ENCODE peak calls at places on chromosome X, in eight cellular contexts. One of them, this sample, is unnamed.

GRCh38 chrX:139639253-139639652 is 68.7 kb downstream of the MCF2 start:
- DNase-seq in SK-N-SH: no peak
- DNase-seq in stomach: no peak
- DNase-seq in IMR-90: no peak
- DNase-seq in tibial artery: no peak
- DNase-seq in activated CD4-positive, CD25-positive, alpha-beta regulatory T cell: no peak
- DNase-seq in AG09309: no peak
- DNase-seq in stimulated activated CD4-positive, alpha-beta T cell treated with anti-CD3 and anti-CD28 coated beads, TNF-alpha, amount 100 ng/mL, for 48 hours: no peak
- DNase-seq in this sample: peak

GRCh38 chrX:80335062-80335830 is 85.0 kb upstream of the TENT5D start:
- DNase-seq in tibial artery: peak
- DNase-seq in stomach: peak
- DNase-seq in IMR-90: no peak
- DNase-seq in AG09309: no peak
- DNase-seq in stimulated activated CD4-positive, alpha-beta T cell treated with anti-CD3 and anti-CD28 coated beads, TNF-alpha, amount 100 ng/mL, for 48 hours: no peak
- DNase-seq in SK-N-SH: peak
- DNase-seq in activated CD4-positive, CD25-positive, alpha-beta regulatory T cell: peak
- DNase-seq in this sample: peak

GRCh38 chrX:43595931-43596330 is 60.2 kb upstream of the MAOA start:
- DNase-seq in IMR-90: no peak
- DNase-seq in stomach: no peak
- DNase-seq in activated CD4-positive, CD25-positive, alpha-beta regulatory T cell: no peak
- DNase-seq in AG09309: no peak
- DNase-seq in stimulated activated CD4-positive, alpha-beta T cell treated with anti-CD3 and anti-CD28 coated beads, TNF-alpha, amount 100 ng/mL, for 48 hours: no peak
- DNase-seq in SK-N-SH: no peak
- DNase-seq in tibial artery: no peak
- DNase-seq in this sample: no peak

GRCh38 chrX:101550825-101551767 is 749 bp downstream of the ARMCX1 start:
- DNase-seq in tibial artery: peak
- DNase-seq in stomach: no peak
- DNase-seq in IMR-90: peak
- DNase-seq in activated CD4-positive, CD25-positive, alpha-beta regulatory T cell: no peak
- DNase-seq in stimulated activated CD4-positive, alpha-beta T cell treated with anti-CD3 and anti-CD28 coated beads, TNF-alpha, amount 100 ng/mL, for 48 hours: no peak
- DNase-seq in SK-N-SH: peak
- DNase-seq in AG09309: no peak
- DNase-seq in this sample: peak

GRCh38 chrX:23394421-23394820 is 59.8 kb downstream of the PTCHD1 start:
- DNase-seq in SK-N-SH: no peak
- DNase-seq in activated CD4-positive, CD25-positive, alpha-beta regulatory T cell: no peak
- DNase-seq in stimulated activated CD4-positive, alpha-beta T cell treated with anti-CD3 and anti-CD28 coated beads, TNF-alpha, amount 100 ng/mL, for 48 hours: no peak
- DNase-seq in stomach: peak
- DNase-seq in tibial artery: no peak
- DNase-seq in IMR-90: no peak
- DNase-seq in AG09309: no peak
- DNase-seq in this sample: no peak

GRCh38 chrX:23435108-23435507 is 100.5 kb downstream of the PTCHD1 start:
- DNase-seq in SK-N-SH: no peak
- DNase-seq in stimulated activated CD4-positive, alpha-beta T cell treated with anti-CD3 and anti-CD28 coated beads, TNF-alpha, amount 100 ng/mL, for 48 hours: no peak
- DNase-seq in activated CD4-positive, CD25-positive, alpha-beta regulatory T cell: no peak
- DNase-seq in AG09309: no peak
- DNase-seq in stomach: no peak
- DNase-seq in tibial artery: no peak
- DNase-seq in IMR-90: no peak
- DNase-seq in this sample: no peak

GRCh38 chrX:72312311-72312940 is 6.7 kb upstream of the CITED1 start:
- DNase-seq in SK-N-SH: no peak
- DNase-seq in IMR-90: no peak
- DNase-seq in stomach: no peak
- DNase-seq in AG09309: no peak
- DNase-seq in activated CD4-positive, CD25-positive, alpha-beta regulatory T cell: no peak
- DNase-seq in tibial artery: no peak
- DNase-seq in stimulated activated CD4-positive, alpha-beta T cell treated with anti-CD3 and anti-CD28 coated beads, TNF-alpha, amount 100 ng/mL, for 48 hours: no peak
- DNase-seq in this sample: no peak

GRCh38 chrX:45900751-45901150 is 644.5 kb downstream of the ZNF674 start:
- DNase-seq in tibial artery: no peak
- DNase-seq in stimulated activated CD4-positive, alpha-beta T cell treated with anti-CD3 and anti-CD28 coated beads, TNF-alpha, amount 100 ng/mL, for 48 hours: no peak
- DNase-seq in IMR-90: no peak
- DNase-seq in stomach: no peak
- DNase-seq in activated CD4-positive, CD25-positive, alpha-beta regulatory T cell: no peak
- DNase-seq in SK-N-SH: no peak
- DNase-seq in AG09309: peak
- DNase-seq in this sample: peak

GRCh38 chrX:71637848-71638247 is 19.5 kb upstream of the CXCR3 start:
- DNase-seq in stomach: no peak
- DNase-seq in activated CD4-positive, CD25-positive, alpha-beta regulatory T cell: no peak
- DNase-seq in SK-N-SH: no peak
- DNase-seq in AG09309: peak
- DNase-seq in IMR-90: peak
- DNase-seq in tibial artery: no peak
- DNase-seq in stimulated activated CD4-positive, alpha-beta T cell treated with anti-CD3 and anti-CD28 coated beads, TNF-alpha, amount 100 ng/mL, for 48 hours: no peak
- DNase-seq in this sample: no peak

GRCh38 chrX:136162827-136163427 is 15.6 kb downstream of the FHL1 start:
- DNase-seq in AG09309: no peak
- DNase-seq in activated CD4-positive, CD25-positive, alpha-beta regulatory T cell: peak
- DNase-seq in stimulated activated CD4-positive, alpha-beta T cell treated with anti-CD3 and anti-CD28 coated beads, TNF-alpha, amount 100 ng/mL, for 48 hours: no peak
- DNase-seq in IMR-90: peak
- DNase-seq in stomach: peak
- DNase-seq in SK-N-SH: peak
- DNase-seq in tibial artery: peak
- DNase-seq in this sample: peak

GRCh38 chrX:123859409-123859827 is 435 bp upstream of the XIAP start:
- DNase-seq in AG09309: no peak
- DNase-seq in SK-N-SH: peak
- DNase-seq in stimulated activated CD4-positive, alpha-beta T cell treated with anti-CD3 and anti-CD28 coated beads, TNF-alpha, amount 100 ng/mL, for 48 hours: no peak
- DNase-seq in tibial artery: no peak
- DNase-seq in IMR-90: no peak
- DNase-seq in stomach: peak
- DNase-seq in activated CD4-positive, CD25-positive, alpha-beta regulatory T cell: peak
- DNase-seq in this sample: peak

GRCh38 chrX:123834116-123834515 is 25.7 kb upstream of the XIAP start:
- DNase-seq in tibial artery: no peak
- DNase-seq in SK-N-SH: no peak
- DNase-seq in IMR-90: no peak
- DNase-seq in AG09309: no peak
- DNase-seq in stomach: no peak
- DNase-seq in stimulated activated CD4-positive, alpha-beta T cell treated with anti-CD3 and anti-CD28 coated beads, TNF-alpha, amount 100 ng/mL, for 48 hours: no peak
- DNase-seq in activated CD4-positive, CD25-positive, alpha-beta regulatory T cell: no peak
- DNase-seq in this sample: no peak

GRCh38 chrX:20988118-20988517 is 386.1 kb upstream of the CNKSR2 start:
- DNase-seq in tibial artery: no peak
- DNase-seq in AG09309: no peak
- DNase-seq in IMR-90: no peak
- DNase-seq in activated CD4-positive, CD25-positive, alpha-beta regulatory T cell: no peak
- DNase-seq in stomach: no peak
- DNase-seq in stimulated activated CD4-positive, alpha-beta T cell treated with anti-CD3 and anti-CD28 coated beads, TNF-alpha, amount 100 ng/mL, for 48 hours: no peak
- DNase-seq in SK-N-SH: no peak
- DNase-seq in this sample: no peak

GRCh38 chrX:154355776-154356140 is 18.7 kb downstream of the FLNA start:
- DNase-seq in SK-N-SH: no peak
- DNase-seq in IMR-90: no peak
- DNase-seq in tibial artery: no peak
- DNase-seq in stomach: no peak
- DNase-seq in stimulated activated CD4-positive, alpha-beta T cell treated with anti-CD3 and anti-CD28 coated beads, TNF-alpha, amount 100 ng/mL, for 48 hours: no peak
- DNase-seq in AG09309: no peak
- DNase-seq in activated CD4-positive, CD25-positive, alpha-beta regulatory T cell: no peak
- DNase-seq in this sample: no peak

GRCh38 chrX:118726887-118727685 is at the start of gene IL13RA1:
- DNase-seq in tibial artery: peak
- DNase-seq in activated CD4-positive, CD25-positive, alpha-beta regulatory T cell: no peak
- DNase-seq in SK-N-SH: peak
- DNase-seq in stomach: peak
- DNase-seq in IMR-90: peak
- DNase-seq in stimulated activated CD4-positive, alpha-beta T cell treated with anti-CD3 and anti-CD28 coated beads, TNF-alpha, amount 100 ng/mL, for 48 hours: no peak
- DNase-seq in AG09309: no peak
- DNase-seq in this sample: peak

GRCh38 chrX:17547658-17548057 is 172.7 kb downstream of the NHS start:
- DNase-seq in IMR-90: peak
- DNase-seq in SK-N-SH: no peak
- DNase-seq in tibial artery: no peak
- DNase-seq in activated CD4-positive, CD25-positive, alpha-beta regulatory T cell: no peak
- DNase-seq in stomach: peak
- DNase-seq in stimulated activated CD4-positive, alpha-beta T cell treated with anti-CD3 and anti-CD28 coated beads, TNF-alpha, amount 100 ng/mL, for 48 hours: no peak
- DNase-seq in AG09309: no peak
- DNase-seq in this sample: no peak

GRCh38 chrX:154368630-154369452 is 5.6 kb downstream of the FLNA start:
- DNase-seq in IMR-90: peak
- DNase-seq in stomach: peak
- DNase-seq in stimulated activated CD4-positive, alpha-beta T cell treated with anti-CD3 and anti-CD28 coated beads, TNF-alpha, amount 100 ng/mL, for 48 hours: peak
- DNase-seq in tibial artery: peak
- DNase-seq in SK-N-SH: no peak
- DNase-seq in activated CD4-positive, CD25-positive, alpha-beta regulatory T cell: peak
- DNase-seq in AG09309: peak
- DNase-seq in this sample: peak

GRCh38 chrX:65862638-65863037 is 177.2 kb downstream of the VSIG4 start:
- DNase-seq in stimulated activated CD4-positive, alpha-beta T cell treated with anti-CD3 and anti-CD28 coated beads, TNF-alpha, amount 100 ng/mL, for 48 hours: no peak
- DNase-seq in stomach: no peak
- DNase-seq in tibial artery: no peak
- DNase-seq in SK-N-SH: no peak
- DNase-seq in IMR-90: no peak
- DNase-seq in activated CD4-positive, CD25-positive, alpha-beta regulatory T cell: no peak
- DNase-seq in AG09309: no peak
- DNase-seq in this sample: no peak

GRCh38 chrX:128653524-128653923 is 601.3 kb upstream of the ACTRT1 start:
- DNase-seq in IMR-90: no peak
- DNase-seq in AG09309: no peak
- DNase-seq in stimulated activated CD4-positive, alpha-beta T cell treated with anti-CD3 and anti-CD28 coated beads, TNF-alpha, amount 100 ng/mL, for 48 hours: no peak
- DNase-seq in activated CD4-positive, CD25-positive, alpha-beta regulatory T cell: no peak
- DNase-seq in stomach: no peak
- DNase-seq in tibial artery: no peak
- DNase-seq in SK-N-SH: no peak
- DNase-seq in this sample: no peak

GRCh38 chrX:106606583-106606982 is 5.2 kb upstream of the RADX start:
- DNase-seq in SK-N-SH: no peak
- DNase-seq in IMR-90: no peak
- DNase-seq in activated CD4-positive, CD25-positive, alpha-beta regulatory T cell: no peak
- DNase-seq in stimulated activated CD4-positive, alpha-beta T cell treated with anti-CD3 and anti-CD28 coated beads, TNF-alpha, amount 100 ng/mL, for 48 hours: no peak
- DNase-seq in AG09309: no peak
- DNase-seq in tibial artery: no peak
- DNase-seq in stomach: no peak
- DNase-seq in this sample: no peak

GRCh38 chrX:140393507-140393906 is 111.4 kb downstream of the SOX3 start:
- DNase-seq in AG09309: no peak
- DNase-seq in stomach: no peak
- DNase-seq in stimulated activated CD4-positive, alpha-beta T cell treated with anti-CD3 and anti-CD28 coated beads, TNF-alpha, amount 100 ng/mL, for 48 hours: no peak
- DNase-seq in IMR-90: no peak
- DNase-seq in tibial artery: no peak
- DNase-seq in activated CD4-positive, CD25-positive, alpha-beta regulatory T cell: no peak
- DNase-seq in SK-N-SH: no peak
- DNase-seq in this sample: peak

GRCh38 chrX:17214962-17215361 is 160.0 kb upstream of the NHS start:
- DNase-seq in activated CD4-positive, CD25-positive, alpha-beta regulatory T cell: no peak
- DNase-seq in SK-N-SH: no peak
- DNase-seq in stimulated activated CD4-positive, alpha-beta T cell treated with anti-CD3 and anti-CD28 coated beads, TNF-alpha, amount 100 ng/mL, for 48 hours: no peak
- DNase-seq in stomach: no peak
- DNase-seq in AG09309: no peak
- DNase-seq in tibial artery: no peak
- DNase-seq in IMR-90: no peak
- DNase-seq in this sample: no peak

GRCh38 chrX:153477039-153477438 is 6.7 kb upstream of the HAUS7 start:
- DNase-seq in SK-N-SH: peak
- DNase-seq in activated CD4-positive, CD25-positive, alpha-beta regulatory T cell: no peak
- DNase-seq in IMR-90: peak
- DNase-seq in tibial artery: no peak
- DNase-seq in stimulated activated CD4-positive, alpha-beta T cell treated with anti-CD3 and anti-CD28 coated beads, TNF-alpha, amount 100 ng/mL, for 48 hours: no peak
- DNase-seq in AG09309: no peak
- DNase-seq in stomach: no peak
- DNase-seq in this sample: peak

GRCh38 chrX:155027509-155028066 is 944 bp downstream of the FUNDC2 start:
- DNase-seq in stimulated activated CD4-positive, alpha-beta T cell treated with anti-CD3 and anti-CD28 coated beads, TNF-alpha, amount 100 ng/mL, for 48 hours: no peak
- DNase-seq in tibial artery: no peak
- DNase-seq in SK-N-SH: no peak
- DNase-seq in IMR-90: peak
- DNase-seq in stomach: no peak
- DNase-seq in AG09309: peak
- DNase-seq in activated CD4-positive, CD25-positive, alpha-beta regulatory T cell: no peak
- DNase-seq in this sample: peak

GRCh38 chrX:24647257-24648058 is at the start of gene PCYT1B:
- DNase-seq in AG09309: no peak
- DNase-seq in IMR-90: peak
- DNase-seq in stimulated activated CD4-positive, alpha-beta T cell treated with anti-CD3 and anti-CD28 coated beads, TNF-alpha, amount 100 ng/mL, for 48 hours: peak
- DNase-seq in tibial artery: peak
- DNase-seq in stomach: peak
- DNase-seq in activated CD4-positive, CD25-positive, alpha-beta regulatory T cell: peak
- DNase-seq in SK-N-SH: peak
- DNase-seq in this sample: peak

This sample was measured in left kidney.